ENCODE peak calls at places on chromosomes 16 and 17, in nine cellular contexts. H is cardiac fibroblast; A is ELR; G is NCI-H1092 treated with DMSO at 0.1 percent for 48 hours; D is spleen; O is stimulated activated CD8-positive, alpha-beta memory T cell treated with anti-CD3 and anti-CD28 coated beads, Interleukin-15, amount 100 ng/mL, for 1 hour; P is aorta; N is head of caudate nucleus; U is stimulated activated CD4-positive, alpha-beta T cell treated with anti-CD3 and anti-CD28 coated beads, Interleukin-1b, Interleukin-23, amount 100 ng/mL, for 24 hours. K is an unnamed sample.

GRCh38 chr16:2985893-2986355 is 5.7 kb upstream of the PKMYT1 start:
- DNase-seq in H (no peak), A (no peak), G (no peak), D (no peak), O (no peak), P (no peak), N (no peak), U (no peak), K (no peak)

GRCh38 chr17:10295728-10296343 is 77.0 kb downstream of the MYH13 start:
- DNase-seq in H (peak; percentile 82), A (peak; percentile 45), G (no peak), D (no peak), O (no peak), P (peak; percentile 59), N (peak; percentile 49), U (no peak), K (no peak)

GRCh38 chr16:50266337-50267091 is at the start of gene ADCY7:
- DNase-seq in H (peak; percentile 81), A (peak; percentile 92), G (no peak), D (peak; percentile 96), O (peak; percentile 68), P (peak; percentile 89), N (no peak), U (peak; percentile 54), K (no peak)

GRCh38 chr17:17647521-17648178 is 33.6 kb upstream of the RAI1 start:
- DNase-seq in H (no peak), A (no peak), G (no peak), D (no peak), O (no peak), P (no peak), N (no peak), U (no peak), K (no peak)

GRCh38 chr16:80122155-80122554 is 418.6 kb upstream of the DYNLRB2 start:
- DNase-seq in H (peak; percentile 70), A (no peak), G (no peak), D (no peak), O (no peak), P (peak; percentile 58), N (no peak), U (no peak), K (no peak)

GRCh38 chr17:42275527-42276358 is 448 bp downstream of the STAT5B start:
- DNase-seq in H (peak; percentile 48), A (peak; percentile 40), G (peak; percentile 55), D (peak; percentile 74), O (no peak), P (peak; percentile 45), N (no peak), U (no peak), K (no peak)

GRCh38 chr17:63675607-63676539 is 24.1 kb downstream of the LIMD2 start:
- DNase-seq in H (peak; percentile 95), A (peak; percentile 81), G (no peak), D (no peak), O (no peak), P (peak; percentile 90), N (peak; percentile 27), U (no peak), K (no peak)

GRCh38 chr16:10675221-10675620 is 19.5 kb downstream of the TEKT5 start:
- DNase-seq in H (no peak), A (no peak), G (no peak), D (no peak), O (no peak), P (no peak), N (no peak), U (no peak), K (no peak)

GRCh38 chr17:59764292-59764741 is 56.9 kb downstream of the VMP1 start:
- DNase-seq in H (no peak), A (peak; percentile 59), G (no peak), D (no peak), O (no peak), P (no peak), N (no peak), U (no peak), K (no peak)

GRCh38 chr16:47061204-47061603 is 82.5 kb downstream of the NETO2 start:
- DNase-seq in H (no peak), A (no peak), G (no peak), D (peak; percentile 48), O (no peak), P (no peak), N (no peak), U (no peak), K (no peak)

GRCh38 chr16:17828012-17828411 is 357.3 kb upstream of the XYLT1 start:
- DNase-seq in H (peak; percentile 41), A (peak; percentile 65), G (no peak), D (no peak), O (no peak), P (no peak), N (no peak), U (no peak), K (no peak)

GRCh38 chr17:3475155-3475808 is 515 bp upstream of the ASPA start:
- DNase-seq in H (no peak), A (no peak), G (no peak), D (no peak), O (no peak), P (no peak), N (no peak), U (no peak), K (no peak)

GRCh38 chr17:48640858-48641180 is 14.7 kb upstream of the HOXB9 start:
- DNase-seq in H (no peak), A (no peak), G (no peak), D (no peak), O (no peak), P (no peak), N (no peak), U (no peak), K (no peak)

GRCh38 chr17:50165867-50166517 is at the start of gene SGCA:
- DNase-seq in H (no peak), A (no peak), G (no peak), D (peak; percentile 73), O (no peak), P (peak; percentile 59), N (no peak), U (no peak), K (no peak)

GRCh38 chr16:85090166-85090565 is 22.1 kb downstream of the CIBAR2 start:
- DNase-seq in H (peak; percentile 58), A (peak; percentile 54), G (no peak), D (no peak), O (no peak), P (no peak), N (no peak), U (no peak), K (no peak)